ENCODE peak calls at places on chromosomes 1 and 21, in seven cellular contexts. N, X, H, F, T, I and C are unnamed samples.

GRCh38 chr1:192485692-192486436 is 89.7 kb upstream of the RGS1 start:
- DNase-seq in N (peak), I (peak), H (no peak), F (peak), X (peak), T (peak), C (peak)

GRCh38 chr1:162404550-162405160 is 7.3 kb downstream of the SH2D1B start:
- DNase-seq in T (no peak), I (peak), X (no peak), F (no peak), H (no peak), N (peak), C (peak)

GRCh38 chr1:1371741-1372711 is 3.0 kb downstream of the AURKAIP1 start:
- DNase-seq in H (peak), N (peak), I (no peak), T (peak), X (peak), F (peak), C (peak)

GRCh38 chr1:65791396-65791795 is 1.3 kb upstream of the PDE4B start:
- DNase-seq in F (no peak), N (peak), X (no peak), T (no peak), H (no peak), I (no peak), C (no peak)

GRCh38 chr1:44700573-44700972 is 26.1 kb downstream of the ARMH1 start:
- DNase-seq in T (no peak), F (no peak), I (no peak), N (no peak), H (no peak), X (no peak), C (no peak)

GRCh38 chr1:20063861-20064292 is 6.1 kb upstream of the PLA2G5 start:
- DNase-seq in N (peak), H (no peak), T (peak), I (peak), F (no peak), X (no peak), C (peak)

GRCh38 chr1:145719230-145720079 is at the start of gene CD160:
- DNase-seq in I (no peak), H (no peak), N (no peak), F (no peak), X (no peak), T (no peak), C (no peak)

GRCh38 chr1:94321662-94322061 is 84.3 kb upstream of the ARHGAP29 start:
- DNase-seq in T (no peak), H (peak), F (no peak), X (no peak), N (no peak), I (no peak), C (no peak)

GRCh38 chr1:46043491-46044017 is 88.9 kb downstream of the PIK3R3 start:
- DNase-seq in N (no peak), H (no peak), X (no peak), F (no peak), T (no peak), I (no peak), C (no peak)

GRCh38 chr1:2358651-2359640 is 32.4 kb downstream of the MORN1 start:
- DNase-seq in N (no peak), X (no peak), I (no peak), H (no peak), F (no peak), T (no peak), C (no peak)

GRCh38 chr1:43879414-43879813 is 54.2 kb upstream of the ARTN start:
- DNase-seq in I (no peak), F (no peak), H (no peak), T (no peak), X (no peak), N (peak), C (peak)

GRCh38 chr1:13948851-13949490 is 249.0 kb downstream of the PRDM2 start:
- DNase-seq in F (peak), I (no peak), N (peak), H (no peak), T (no peak), X (peak), C (no peak)

GRCh38 chr1:91755176-91755575 is 130.8 kb downstream of the TGFBR3 start:
- DNase-seq in N (peak), H (no peak), I (no peak), F (peak), T (no peak), X (peak), C (no peak)

GRCh38 chr1:225915538-225915991 is 8.5 kb downstream of the PYCR2 start:
- DNase-seq in F (no peak), T (no peak), X (no peak), N (no peak), H (peak), I (no peak), C (peak)

GRCh38 chr1:37286881-37287280 is 187.5 kb upstream of the ZC3H12A start:
- DNase-seq in H (no peak), X (no peak), F (no peak), T (no peak), N (no peak), I (no peak), C (no peak)

GRCh38 chr21:14952916-14953315 is 111.9 kb downstream of the NRIP1 start:
- DNase-seq in H (no peak), T (no peak), F (no peak), N (peak), X (no peak), I (no peak), C (no peak)

GRCh38 chr1:111032295-111032897 is 68.7 kb upstream of the LRIF1 start:
- DNase-seq in H (peak), X (no peak), I (no peak), F (no peak), T (peak), N (peak), C (peak)

GRCh38 chr21:28833181-28833580 is 159.5 kb downstream of the LTN1 start:
- DNase-seq in N (no peak), I (no peak), T (no peak), X (no peak), F (no peak), H (no peak), C (no peak)
- H3K4me3 ChIP-seq in N (no peak), I (no peak), T (no peak), X (no peak), F (no peak), H (no peak), C (no peak)

GRCh38 chr21:37732927-37733326 is 183.3 kb downstream of the KCNJ6 start:
- DNase-seq in X (no peak), F (no peak), H (no peak), N (no peak), I (no peak), T (no peak), C (no peak)

GRCh38 chr21:37737996-37738395 is 178.3 kb downstream of the KCNJ6 start:
- DNase-seq in X (no peak), T (no peak), N (no peak), F (no peak), H (no peak), I (no peak), C (no peak)

GRCh38 chr21:37737497-37737896 is 178.8 kb downstream of the KCNJ6 start:
- DNase-seq in N (no peak), T (no peak), X (no peak), F (no peak), I (no peak), H (no peak), C (no peak)

DNA sequence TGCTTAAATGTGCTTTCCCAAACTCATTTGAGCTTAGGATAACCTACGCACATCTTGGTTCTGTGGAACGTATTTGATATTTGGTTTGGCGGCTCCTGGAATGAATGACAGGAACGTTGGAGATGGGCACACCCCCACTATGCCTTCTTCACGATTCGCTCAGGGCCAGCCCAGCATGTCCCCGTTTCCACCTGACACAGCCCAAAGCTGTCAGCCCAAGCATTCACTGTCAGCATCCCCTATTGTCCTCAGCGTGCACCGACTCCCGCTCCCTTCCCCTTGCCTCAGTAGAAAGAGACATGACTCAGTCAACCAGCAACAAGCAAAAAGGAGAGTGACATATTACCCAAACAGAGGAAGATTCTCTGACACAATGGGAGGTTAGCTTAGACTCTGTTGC is 181.4 kb downstream of the KCNJ6 start:
- DNase-seq in X (no peak), H (no peak), N (no peak), F (no peak), T (no peak), I (no peak), C (no peak)
- TF ChIP-seq CTCF in X (no peak), H (no peak), N (no peak), F (no peak), T (no peak), I (no peak), C (no peak)

GRCh38 chr1:61140056-61140549 is 57.7 kb downstream of the NFIA start:
- DNase-seq in T (no peak), N (no peak), F (no peak), I (no peak), H (no peak), X (no peak), C (no peak)

GRCh38 chr1:61141288-61142044 is 59.1 kb downstream of the NFIA start:
- DNase-seq in N (peak), H (no peak), I (no peak), X (no peak), T (peak), F (no peak), C (peak)

GRCh38 chr1:61138305-61138704 is 55.9 kb downstream of the NFIA start:
- DNase-seq in T (no peak), I (no peak), H (no peak), F (no peak), X (no peak), N (no peak), C (no peak)

GRCh38 chr1:61140778-61141177 is 58.4 kb downstream of the NFIA start:
- DNase-seq in X (no peak), F (no peak), I (no peak), N (no peak), T (no peak), H (no peak), C (no peak)

DNA sequence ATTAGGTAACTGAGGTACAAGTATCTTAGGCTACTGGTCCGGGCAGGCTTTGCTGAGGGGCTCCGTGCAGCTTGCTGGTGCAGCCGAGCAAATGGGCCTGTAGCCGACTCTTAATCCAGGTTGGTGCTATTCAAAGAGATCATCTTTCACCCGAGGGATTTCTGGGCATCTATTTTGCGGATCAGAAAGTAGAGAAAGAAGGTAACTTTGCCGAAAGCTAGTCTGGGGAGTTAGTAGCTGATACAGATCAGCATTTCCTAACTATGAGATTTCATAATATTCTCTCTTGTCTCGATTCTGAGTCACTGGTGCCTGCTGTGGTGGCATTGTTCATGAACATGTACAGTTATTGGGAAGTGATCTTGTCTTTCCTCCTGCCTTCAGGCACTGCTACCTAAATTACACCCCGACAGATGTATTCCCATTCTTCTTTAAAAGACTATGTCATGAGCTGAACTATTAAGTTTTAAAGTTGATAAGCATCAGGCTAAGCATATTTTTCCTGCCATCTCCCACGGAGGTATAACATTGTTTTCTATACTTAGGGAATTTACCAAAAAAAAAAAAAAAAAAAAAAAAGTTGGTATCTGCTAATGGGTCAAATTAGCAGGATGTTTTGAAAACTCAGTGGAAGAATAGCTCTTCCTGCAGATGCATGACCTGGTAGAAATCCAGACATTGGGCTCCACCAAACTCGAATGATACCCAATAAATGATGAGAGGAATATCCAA is 57.1 kb downstream of the NFIA start:
- DNase-seq in F (peak), X (no peak), T (peak), H (no peak), N (peak), I (no peak), C (peak)
- H3K4me3 ChIP-seq in F (peak), X (no peak), T (no peak), H (no peak), N (no peak), I (no peak), C (no peak)

DNA sequence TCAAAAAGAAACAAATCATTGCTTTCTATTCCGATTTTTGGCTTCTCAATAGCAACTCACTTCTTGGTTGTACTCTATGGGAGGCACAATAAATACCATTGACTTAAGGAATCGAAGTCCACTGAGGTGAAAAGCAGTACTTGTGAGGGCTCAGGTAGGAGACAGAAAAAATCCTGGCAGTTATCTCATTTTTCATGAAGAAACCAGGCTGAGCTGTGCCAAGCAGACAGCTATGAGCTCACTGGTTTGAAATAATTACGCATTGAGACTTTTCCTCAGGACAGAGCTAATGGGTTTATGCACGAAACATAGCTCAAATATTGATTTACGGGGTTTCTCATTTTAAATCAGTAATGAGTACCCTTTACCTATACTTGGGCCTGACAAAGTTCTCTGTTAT is 18.5 kb downstream of the COLGALT2 start:
- DNase-seq in N (no peak), H (no peak), T (no peak), F (no peak), X (no peak), I (no peak), C (no peak)
- TF ChIP-seq CTCF in N (no peak), H (no peak), T (no peak), F (no peak), X (no peak), I (no peak), C (no peak)